ENCODE peak calls at places on chromosomes 12 and 14, in ten cellular contexts. K is astrocyte of the cerebellum; A is psoas muscle; Z is ovary; I is tibial artery; C is coronary artery; O is HepG2; L is Calu3; V is CD4-positive, alpha-beta T cell; X is IMR-90. U is an unnamed sample.

GRCh38 chr14:94886931-94887330 is 117.0 kb upstream of the GSC start:
- DNase-seq in K (no peak), A (no peak), Z (no peak), I (no peak), C (no peak), O (no peak), L (no peak), V (no peak), X (no peak), U (no peak)

GRCh38 chr12:102816816-102817434 is 100.1 kb downstream of the PAH start:
- DNase-seq in K (no peak), A (no peak), Z (no peak), I (no peak), C (no peak), O (peak), L (peak), V (no peak), X (peak), U (no peak)

GRCh38 chr14:22563987-22564386 is 25.0 kb downstream of the DAD1 start:
- DNase-seq in K (no peak), A (no peak), Z (no peak), I (no peak), C (no peak), O (no peak), L (no peak), V (no peak), X (no peak), U (no peak)

GRCh38 chr12:5432011-5432400 is at the start of gene NTF3:
- DNase-seq in K (no peak), A (no peak), Z (peak), I (no peak), C (no peak), O (no peak), L (no peak), V (no peak), X (peak), U (peak)

GRCh38 chr12:19428261-19428660 is 11.0 kb upstream of the AEBP2 start:
- DNase-seq in K (no peak), A (no peak), Z (no peak), I (no peak), C (no peak), O (no peak), L (no peak), V (no peak), X (no peak), U (no peak)

GRCh38 chr12:3252416-3252815 is 175.2 kb downstream of the TSPAN9 start:
- DNase-seq in K (peak), A (peak), Z (peak), I (peak), C (peak), O (no peak), L (no peak), V (no peak), X (peak), U (peak)

GRCh38 chr14:70257526-70257925 is 68.8 kb upstream of the SLC8A3 start:
- DNase-seq in K (no peak), A (peak), Z (no peak), I (no peak), C (no peak), O (no peak), L (peak), V (no peak), X (no peak), U (no peak)

GRCh38 chr14:91387135-91387849 is 30.3 kb downstream of the CCDC88C start:
- DNase-seq in K (peak), A (no peak), Z (no peak), I (no peak), C (no peak), O (no peak), L (no peak), V (no peak), X (peak), U (no peak)

GRCh38 chr14:49622022-49622607 is 1.5 kb downstream of the MGAT2 start:
- DNase-seq in K (no peak), A (no peak), Z (no peak), I (no peak), C (no peak), O (no peak), L (no peak), V (no peak), X (no peak), U (no peak)

GRCh38 chr12:58310368-58310767 is 369.0 kb downstream of the ATP23 start:
- DNase-seq in K (peak), A (no peak), Z (no peak), I (no peak), C (no peak), O (no peak), L (no peak), V (no peak), X (peak), U (no peak)

GRCh38 chr12:113473942-113474341 is 2.3 kb upstream of the LHX5 start:
- DNase-seq in K (no peak), A (no peak), Z (no peak), I (no peak), C (no peak), O (no peak), L (no peak), V (no peak), X (no peak), U (no peak)

GRCh38 chr12:7612851-7613250 is 52.9 kb downstream of the APOBEC1 start:
- DNase-seq in K (no peak), A (no peak), Z (no peak), I (no peak), C (no peak), O (no peak), L (no peak), V (no peak), X (no peak), U (no peak)

GRCh38 chr14:33848706-33849454 is 102.0 kb downstream of the EGLN3 start:
- DNase-seq in K (peak), A (peak), Z (no peak), I (no peak), C (no peak), O (peak), L (peak), V (no peak), X (peak), U (peak)

GRCh38 chr14:61183486-61183885 is 97.7 kb downstream of the TMEM30B start:
- DNase-seq in K (no peak), A (no peak), Z (no peak), I (no peak), C (no peak), O (no peak), L (no peak), V (no peak), X (no peak), U (no peak)

GRCh38 chr12:57216931-57217871 is 607 bp downstream of the NXPH4 start:
- DNase-seq in K (no peak), A (no peak), Z (no peak), I (no peak), C (no peak), O (no peak), L (no peak), V (no peak), X (no peak), U (no peak)

GRCh38 chr14:21199611-21200570 is 44.0 kb upstream of the OR5AU1 start:
- DNase-seq in K (no peak), A (no peak), Z (no peak), I (no peak), C (no peak), O (no peak), L (no peak), V (no peak), X (peak), U (no peak)

GRCh38 chr14:94470311-94470710 is 5.7 kb downstream of the SERPINA9 start:
- DNase-seq in K (no peak), A (no peak), Z (no peak), I (no peak), C (peak), O (no peak), L (no peak), V (no peak), X (no peak), U (no peak)

GRCh38 chr12:26830783-26831601 is 2.0 kb downstream of the ITPR2 start:
- DNase-seq in K (no peak), A (no peak), Z (no peak), I (no peak), C (no peak), O (no peak), L (no peak), V (no peak), X (no peak), U (no peak)

GRCh38 chr14:52077261-52077984 is 8.6 kb upstream of the NID2 start:
- DNase-seq in K (no peak), A (no peak), Z (no peak), I (no peak), C (no peak), O (no peak), L (no peak), V (no peak), X (peak), U (peak)

GRCh38 chr12:85413266-85413665 is 133.2 kb downstream of the ALX1 start:
- DNase-seq in K (no peak), A (no peak), Z (no peak), I (no peak), C (no peak), O (no peak), L (no peak), V (no peak), X (no peak), U (no peak)

GRCh38 chr12:64672925-64673409 is 62.7 kb downstream of the RASSF3 start:
- DNase-seq in K (no peak), A (peak), Z (peak), I (no peak), C (no peak), O (peak), L (peak), V (no peak), X (peak), U (no peak)

GRCh38 chr12:93851245-93851665 is 174.1 kb downstream of the CRADD start:
- DNase-seq in K (no peak), A (no peak), Z (no peak), I (no peak), C (no peak), O (no peak), L (no peak), V (no peak), X (no peak), U (no peak)

GRCh38 chr14:64035143-64035542 is 182.3 kb downstream of the SYNE2 start:
- DNase-seq in K (peak), A (no peak), Z (no peak), I (no peak), C (no peak), O (no peak), L (no peak), V (no peak), X (peak), U (no peak)

GRCh38 chr14:23307687-23308644 is 1.3 kb downstream of the BCL2L2 start:
- DNase-seq in K (no peak), A (no peak), Z (peak), I (no peak), C (no peak), O (no peak), L (no peak), V (no peak), X (peak), U (no peak)

GRCh38 chr12:3965096-3965495 is 91.9 kb upstream of the PARP11 start:
- DNase-seq in K (no peak), A (no peak), Z (no peak), I (no peak), C (peak), O (no peak), L (no peak), V (no peak), X (no peak), U (no peak)

GRCh38 chr12:4781212-4781611 is 61.0 kb downstream of the GALNT8 start:
- DNase-seq in K (no peak), A (no peak), Z (no peak), I (no peak), C (no peak), O (no peak), L (no peak), V (no peak), X (no peak), U (no peak)

GRCh38 chr12:12885060-12885792 is 6.1 kb upstream of the GPRC5A start:
- DNase-seq in K (no peak), A (no peak), Z (no peak), I (no peak), C (no peak), O (no peak), L (no peak), V (no peak), X (no peak), U (no peak)

GRCh38 chr14:64293976-64294671 is at the start of gene ESR2:
- DNase-seq in K (no peak), A (no peak), Z (peak), I (no peak), C (no peak), O (no peak), L (peak), V (peak), X (peak), U (no peak)

GRCh38 chr14:92610849-92611271 is 97.3 kb downstream of the RIN3 start:
- DNase-seq in K (no peak), A (no peak), Z (no peak), I (no peak), C (no peak), O (no peak), L (no peak), V (no peak), X (no peak), U (no peak)

GRCh38 chr14:49621114-49621881 is 699 bp downstream of the MGAT2 start:
- DNase-seq in K (peak), A (peak), Z (peak), I (peak), C (peak), O (no peak), L (peak), V (peak), X (peak), U (peak)

GRCh38 chr14:61252354-61253063 is 28.6 kb downstream of the TMEM30B start:
- DNase-seq in K (peak), A (peak), Z (peak), I (peak), C (no peak), O (peak), L (peak), V (peak), X (peak), U (peak)

GRCh38 chr12:2805146-2805525 is 7.3 kb upstream of the ITFG2 start:
- DNase-seq in K (no peak), A (no peak), Z (no peak), I (no peak), C (no peak), O (no peak), L (no peak), V (no peak), X (peak), U (no peak)

GRCh38 chr14:88129306-88130056 is 124.5 kb downstream of the GPR65 start:
- DNase-seq in K (peak), A (no peak), Z (no peak), I (peak), C (no peak), O (no peak), L (no peak), V (no peak), X (peak), U (no peak)
- TF ChIP-seq CTCF in K (peak), A (no peak), Z (no peak), I (no peak), C (no peak), O (no peak), L (no peak), V (no peak), X (no peak), U (no peak)

DNA sequence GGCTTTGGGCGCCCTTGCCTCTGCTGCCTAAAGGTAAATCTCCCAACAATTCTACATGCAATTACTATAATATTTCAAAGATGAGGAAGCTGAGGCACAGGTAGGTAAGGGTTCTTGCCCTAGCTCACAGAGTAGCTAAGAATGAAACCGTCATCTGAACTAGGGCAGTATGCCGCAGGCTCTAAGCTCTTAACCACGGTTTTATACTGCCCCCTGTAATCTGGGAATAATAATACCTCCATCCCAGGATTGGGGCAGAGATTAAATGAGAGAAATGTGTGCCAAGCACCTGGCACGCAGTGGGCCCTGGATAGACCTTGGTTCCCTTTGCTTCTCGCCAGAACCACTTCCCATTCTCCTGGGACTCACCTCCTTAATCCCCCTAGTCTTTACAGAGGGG is 1.5 kb upstream of the HRK start:
- DNase-seq in K (peak), A (no peak), Z (no peak), I (no peak), C (no peak), O (no peak), L (no peak), V (no peak), X (peak), U (no peak)
- TF ChIP-seq CTCF in K (no peak), A (no peak), Z (no peak), I (peak), C (no peak), O (peak), L (no peak), V (no peak), X (peak), U (peak)

DNA sequence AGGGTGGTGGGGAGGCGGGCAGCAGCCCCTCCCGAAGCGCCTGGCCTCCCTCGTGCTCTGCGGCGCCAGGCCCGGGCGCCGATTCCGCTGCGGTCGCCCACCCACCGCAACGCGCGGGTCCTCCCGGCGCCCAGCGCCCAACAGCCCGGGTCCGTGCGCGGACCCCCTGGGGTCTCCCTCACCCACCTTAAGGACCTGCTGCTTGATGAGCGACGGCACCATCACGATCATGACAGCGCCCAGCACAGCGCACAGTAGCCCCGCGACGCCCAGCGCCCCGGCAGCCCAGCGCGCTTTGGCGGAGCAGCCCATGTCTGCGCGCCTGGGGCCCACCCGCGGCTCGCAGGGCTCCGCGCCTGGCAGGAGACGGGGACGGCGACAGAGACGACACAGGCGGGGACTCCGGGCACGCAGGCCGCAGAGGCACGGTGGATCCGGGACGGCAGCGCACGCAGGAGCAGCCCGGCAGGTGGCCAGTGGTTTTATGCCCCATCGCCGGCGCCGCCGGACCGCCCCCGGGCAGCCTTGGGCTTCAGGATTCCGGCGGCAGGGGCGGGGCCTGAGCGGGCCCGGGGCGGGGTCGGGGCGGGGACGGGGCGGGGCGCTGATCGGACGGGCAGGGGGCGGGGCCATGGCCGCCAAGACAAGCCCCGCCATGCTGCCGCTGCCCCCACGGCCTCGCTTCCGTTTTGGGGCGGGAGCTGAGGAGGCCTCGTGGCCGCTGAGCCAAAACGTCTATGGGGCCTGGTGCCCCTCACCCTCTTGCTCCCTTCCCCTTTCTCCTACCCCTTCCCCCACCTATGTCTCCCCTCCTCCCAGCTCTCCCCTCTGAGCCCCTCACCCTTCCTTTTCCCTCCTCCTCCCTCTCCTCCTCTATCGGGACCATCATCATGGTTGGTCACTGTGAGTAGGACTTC is at the start of gene SCARB1:
- DNase-seq in K (peak), A (peak), Z (peak), I (peak), C (peak), O (peak), L (peak), V (peak), X (peak), U (peak)
- TF ChIP-seq CTCF in K (no peak), A (no peak), Z (no peak), I (no peak), C (no peak), O (peak), L (no peak), V (no peak), X (no peak), U (no peak)

DNA sequence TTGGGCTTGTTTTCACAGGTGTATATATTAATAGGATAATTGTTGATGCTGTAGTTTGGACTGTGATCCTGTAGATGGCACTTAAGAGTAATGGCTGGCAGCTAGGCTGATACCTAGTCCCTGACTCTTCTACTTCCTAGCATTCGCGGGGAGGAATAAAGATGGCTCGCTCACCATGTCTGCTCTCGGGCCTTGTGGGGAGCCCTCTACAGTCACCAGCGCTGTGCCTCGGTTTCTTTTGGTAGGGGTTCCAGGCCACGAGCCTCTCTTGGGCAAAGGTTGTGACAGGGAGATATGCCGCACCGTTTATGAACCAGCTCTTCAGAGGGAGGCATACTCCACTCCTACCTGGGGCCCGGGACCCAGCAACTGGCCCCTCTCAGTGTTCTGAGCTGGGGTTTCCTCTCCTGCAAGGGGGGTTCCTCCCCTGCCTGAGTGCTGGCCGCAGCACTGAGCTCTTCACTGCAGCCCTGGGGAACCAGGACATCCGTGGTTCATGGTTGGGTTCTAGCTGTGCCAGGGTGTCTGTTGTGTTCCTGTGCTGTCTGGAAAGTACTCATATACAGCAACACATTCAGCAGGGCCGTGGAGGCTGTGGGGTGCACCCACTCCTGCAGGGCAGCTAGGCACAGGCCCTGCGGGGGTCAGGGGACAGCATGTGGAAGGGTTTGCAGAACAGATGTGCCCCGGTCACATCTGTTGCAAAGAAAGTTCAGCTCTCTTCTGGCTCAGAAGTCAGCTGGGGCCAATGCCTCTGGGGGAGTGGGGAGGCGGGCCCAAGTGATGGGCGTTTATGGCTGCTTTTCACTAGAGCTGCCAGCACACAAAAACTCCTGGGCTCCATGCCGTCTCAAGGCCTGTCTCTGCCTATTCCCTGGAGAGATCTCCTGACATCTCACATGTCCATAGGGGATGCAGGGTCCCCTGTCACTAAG is 147.9 kb downstream of the PPFIA2 start:
- DNase-seq in K (no peak), A (no peak), Z (no peak), I (no peak), C (no peak), O (peak), L (no peak), V (no peak), X (peak), U (no peak)
- TF ChIP-seq CTCF in K (peak), A (peak), Z (no peak), I (no peak), C (no peak), O (peak), L (no peak), V (no peak), X (peak), U (no peak)

DNA sequence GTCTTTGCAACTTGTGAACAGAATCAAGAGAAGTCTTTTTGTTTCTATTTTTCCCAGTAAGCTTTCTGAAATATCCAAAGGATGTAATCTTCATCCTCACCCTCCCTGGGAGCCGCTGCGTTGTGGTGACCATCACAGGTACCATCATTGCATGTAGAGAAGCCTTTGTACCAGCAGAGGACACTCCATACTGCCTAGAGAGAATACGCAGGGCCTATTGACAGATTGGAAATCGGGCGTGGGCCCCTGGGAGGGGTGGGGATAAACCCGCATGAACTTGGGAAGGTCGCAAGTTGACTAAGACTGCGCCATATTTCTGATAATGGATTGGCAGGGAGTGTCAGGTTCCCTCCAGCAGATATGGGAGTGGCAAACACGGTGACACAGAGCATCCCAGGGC is 12.7 kb downstream of the KRT1 start:
- DNase-seq in K (no peak), A (no peak), Z (no peak), I (no peak), C (no peak), O (no peak), L (no peak), V (no peak), X (no peak), U (no peak)
- TF ChIP-seq CTCF in K (no peak), A (no peak), Z (no peak), I (no peak), C (no peak), O (peak), L (no peak), V (peak), X (peak), U (no peak)